ENCODE peak calls at places on chromosomes 12 and 14, in nine cellular contexts. F is bronchial epithelial cell, V is fibroblast of mammary gland, K is lung, Y is PC-9, L is astrocyte of the cerebellum, B is GM12878, N is ovary, A is cardiac muscle cell. R is an unnamed sample.

GRCh38 chr12:5599378-5599777 is 167.5 kb downstream of the NTF3 start:
- DNase-seq in F (no peak), V (no peak), K (no peak), Y (no peak), L (no peak), B (no peak), N (no peak), A (no peak), R (no peak)

GRCh38 chr12:39277416-39277815 is 165.5 kb downstream of the KIF21A start:
- DNase-seq in F (peak), V (peak), K (no peak), Y (no peak), L (no peak), B (no peak), N (no peak), A (peak), R (no peak)

GRCh38 chr12:34249271-34249670 is 227.0 kb downstream of the ALG10 start:
- DNase-seq in F (no peak), V (no peak), K (no peak), Y (no peak), L (no peak), B (no peak), N (no peak), A (no peak), R (no peak)

GRCh38 chr14:103527408-103528157 is 1.4 kb upstream of the TRMT61A start:
- DNase-seq in F (no peak), V (peak), K (no peak), Y (no peak), L (no peak), B (peak), N (no peak), A (no peak), R (no peak)

GRCh38 chr12:28817524-28817923 is 331.6 kb upstream of the FAR2 start:
- DNase-seq in F (no peak), V (no peak), K (no peak), Y (no peak), L (no peak), B (no peak), N (no peak), A (no peak), R (no peak)

GRCh38 chr14:105439710-105440553 is 20.3 kb downstream of the MTA1 start:
- DNase-seq in F (no peak), V (no peak), K (no peak), Y (no peak), L (no peak), B (no peak), N (no peak), A (no peak), R (no peak)

GRCh38 chr14:23000860-23001259 is 9.1 kb downstream of the C14orf93 start:
- DNase-seq in F (no peak), V (no peak), K (no peak), Y (no peak), L (no peak), B (no peak), N (no peak), A (no peak), R (no peak)

GRCh38 chr12:102051431-102051965 is 10.3 kb downstream of the WASHC3 start:
- DNase-seq in F (no peak), V (no peak), K (no peak), Y (no peak), L (no peak), B (no peak), N (no peak), A (no peak), R (no peak)

GRCh38 chr14:99564256-99564902 is 39.6 kb downstream of the CCDC85C start:
- DNase-seq in F (no peak), V (peak), K (no peak), Y (no peak), L (peak), B (no peak), N (peak), A (peak), R (peak)

GRCh38 chr12:105601158-105601557 is 270.7 kb downstream of the C12orf75 start:
- DNase-seq in F (no peak), V (no peak), K (no peak), Y (no peak), L (no peak), B (no peak), N (no peak), A (no peak), R (no peak)

GRCh38 chr12:20194171-20194570 is 174.2 kb upstream of the PDE3A start:
- DNase-seq in F (peak), V (peak), K (no peak), Y (no peak), L (no peak), B (no peak), N (no peak), A (peak), R (peak)

GRCh38 chr14:49945448-49946319 is 52.8 kb downstream of the ARF6 start:
- DNase-seq in F (no peak), V (no peak), K (no peak), Y (no peak), L (no peak), B (no peak), N (no peak), A (no peak), R (no peak)

GRCh38 chr12:121366063-121366459 is 13.8 kb upstream of the ANAPC5 start:
- DNase-seq in F (no peak), V (no peak), K (no peak), Y (no peak), L (no peak), B (no peak), N (no peak), A (no peak), R (no peak)

GRCh38 chr14:63544641-63545234 is 1.6 kb upstream of the PPP2R5E start:
- DNase-seq in F (no peak), V (peak), K (no peak), Y (no peak), L (peak), B (no peak), N (no peak), A (peak), R (peak)

GRCh38 chr12:97465012-97465345 is 2.4 kb downstream of the RMST start:
- DNase-seq in F (no peak), V (no peak), K (no peak), Y (no peak), L (no peak), B (no peak), N (no peak), A (no peak), R (no peak)

GRCh38 chr14:76056128-76056527 is 70.6 kb downstream of the IFT43 start:
- DNase-seq in F (no peak), V (peak), K (no peak), Y (no peak), L (no peak), B (no peak), N (no peak), A (peak), R (peak)

GRCh38 chr14:77319416-77319815 is 1.3 kb downstream of the POMT2 start:
- DNase-seq in F (no peak), V (no peak), K (no peak), Y (no peak), L (no peak), B (no peak), N (no peak), A (no peak), R (no peak)

GRCh38 chr14:95497561-95498011 is 18.9 kb downstream of the SYNE3 start:
- DNase-seq in F (no peak), V (no peak), K (no peak), Y (no peak), L (no peak), B (no peak), N (no peak), A (no peak), R (no peak)

GRCh38 chr12:50351120-50352043 is 45.0 kb downstream of the FAM186A start:
- DNase-seq in F (no peak), V (peak), K (no peak), Y (no peak), L (no peak), B (no peak), N (no peak), A (peak), R (peak)

GRCh38 chr12:16492240-16492639 is 113.7 kb downstream of the LMO3 start:
- DNase-seq in F (no peak), V (no peak), K (no peak), Y (no peak), L (no peak), B (no peak), N (no peak), A (no peak), R (no peak)

GRCh38 chr14:75823334-75823733 is 158.5 kb downstream of the TGFB3 start:
- DNase-seq in F (no peak), V (peak), K (no peak), Y (no peak), L (no peak), B (no peak), N (peak), A (peak), R (peak)

GRCh38 chr12:52202361-52203078 is 10.7 kb upstream of the KRT80 start:
- DNase-seq in F (no peak), V (no peak), K (no peak), Y (no peak), L (no peak), B (no peak), N (no peak), A (peak), R (peak)

GRCh38 chr12:67981236-67982164 is 7.7 kb upstream of the IFNG-AS1 start:
- DNase-seq in F (peak), V (peak), K (no peak), Y (peak), L (peak), B (no peak), N (no peak), A (peak), R (peak)

GRCh38 chr14:22472935-22473854 is 115.8 kb downstream of the DAD1 start:
- DNase-seq in F (peak), V (peak), K (peak), Y (peak), L (peak), B (no peak), N (no peak), A (peak), R (peak)

GRCh38 chr12:119772431-119772830 is 104.5 kb downstream of the PRKAB1 start:
- DNase-seq in F (peak), V (no peak), K (no peak), Y (no peak), L (no peak), B (no peak), N (no peak), A (no peak), R (no peak)
- H3K4me3 ChIP-seq in F (no peak), V (no peak), K (no peak), Y (no peak), L (no peak), B (no peak), N (no peak), A (no peak), R (no peak)

DNA sequence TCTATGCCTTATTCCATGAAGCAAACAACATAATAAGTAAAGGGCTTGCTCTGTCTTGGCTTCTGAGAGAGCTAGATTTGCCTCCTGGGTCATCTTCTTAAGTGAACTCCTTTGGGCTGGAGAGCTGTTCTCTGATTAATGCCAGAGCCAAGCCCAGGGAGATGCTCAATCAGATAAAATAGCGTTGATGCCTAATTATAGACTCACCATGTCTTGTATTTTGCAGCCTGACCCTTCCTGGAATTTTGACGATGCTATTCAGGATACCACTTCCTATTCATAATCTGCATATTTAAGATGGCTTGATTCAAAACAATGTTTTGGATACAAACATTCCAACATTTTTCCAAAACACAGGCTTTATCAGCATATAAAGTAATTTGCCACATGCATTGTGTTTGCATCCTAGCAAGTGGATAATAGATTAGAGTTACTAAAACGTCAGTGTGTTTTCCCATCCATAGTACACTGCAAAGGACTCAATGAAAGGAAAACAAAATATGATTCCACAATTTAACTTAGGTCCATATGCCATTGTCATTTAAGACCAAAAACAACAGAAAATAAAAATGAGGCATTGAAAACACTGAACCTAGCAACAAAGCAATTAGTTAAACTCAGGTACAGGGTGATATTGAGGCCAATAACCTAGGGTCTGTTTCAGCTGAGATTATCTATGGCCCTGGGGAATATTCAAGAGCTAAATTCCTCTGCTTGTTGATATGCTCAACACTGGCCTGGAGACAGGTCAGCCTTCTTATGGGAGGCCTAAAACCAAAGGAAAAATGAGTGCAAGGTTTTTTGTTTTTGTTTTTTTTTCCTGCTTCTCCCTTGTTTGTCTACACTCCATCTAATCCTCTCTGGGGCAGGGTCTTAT is 184.2 kb upstream of the FOXN3 start:
- DNase-seq in F (no peak), V (no peak), K (no peak), Y (no peak), L (no peak), B (no peak), N (no peak), A (peak), R (peak)
- H3K4me3 ChIP-seq in F (no peak), V (no peak), K (no peak), Y (no peak), L (no peak), B (no peak), N (no peak), A (no peak), R (no peak)

GRCh38 chr12:38157274-38157932 is 159.2 kb upstream of the ALG10B start:
- DNase-seq in F (no peak), V (no peak), K (no peak), Y (no peak), L (no peak), B (no peak), N (no peak), A (no peak), R (no peak)
- H3K4me3 ChIP-seq in F (no peak), V (no peak), K (no peak), Y (no peak), L (no peak), B (no peak), N (no peak), A (no peak), R (no peak)

GRCh38 chr12:84079621-84080020 is 833.0 kb downstream of the SLC6A15 start:
- DNase-seq in F (peak), V (no peak), K (no peak), Y (no peak), L (no peak), B (no peak), N (no peak), A (no peak), R (no peak)

DNA sequence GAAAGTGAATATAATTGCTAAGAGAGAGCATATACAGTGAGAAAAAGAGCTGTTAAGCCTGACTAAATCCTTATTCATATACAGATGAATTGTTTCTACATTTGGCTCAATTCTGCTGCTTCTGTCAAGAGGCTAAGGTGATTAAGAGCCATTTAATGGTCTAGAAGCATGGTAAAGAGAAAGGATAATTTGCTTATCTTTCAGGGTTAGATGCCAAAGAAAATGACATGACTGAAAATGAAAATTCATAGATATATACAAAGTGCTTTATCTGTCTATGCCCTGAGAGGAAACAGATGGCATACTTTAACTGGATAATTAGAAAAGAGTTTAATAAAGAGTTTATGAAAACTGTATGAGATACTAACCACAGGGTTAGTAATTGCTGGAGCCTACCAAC is 834.9 kb downstream of the SLC6A15 start:
- DNase-seq in F (no peak), V (no peak), K (no peak), Y (no peak), L (no peak), B (no peak), N (no peak), A (peak), R (no peak)
- H3K4me3 ChIP-seq in F (no peak), V (no peak), K (no peak), Y (no peak), L (no peak), B (no peak), N (no peak), A (no peak), R (no peak)

DNA sequence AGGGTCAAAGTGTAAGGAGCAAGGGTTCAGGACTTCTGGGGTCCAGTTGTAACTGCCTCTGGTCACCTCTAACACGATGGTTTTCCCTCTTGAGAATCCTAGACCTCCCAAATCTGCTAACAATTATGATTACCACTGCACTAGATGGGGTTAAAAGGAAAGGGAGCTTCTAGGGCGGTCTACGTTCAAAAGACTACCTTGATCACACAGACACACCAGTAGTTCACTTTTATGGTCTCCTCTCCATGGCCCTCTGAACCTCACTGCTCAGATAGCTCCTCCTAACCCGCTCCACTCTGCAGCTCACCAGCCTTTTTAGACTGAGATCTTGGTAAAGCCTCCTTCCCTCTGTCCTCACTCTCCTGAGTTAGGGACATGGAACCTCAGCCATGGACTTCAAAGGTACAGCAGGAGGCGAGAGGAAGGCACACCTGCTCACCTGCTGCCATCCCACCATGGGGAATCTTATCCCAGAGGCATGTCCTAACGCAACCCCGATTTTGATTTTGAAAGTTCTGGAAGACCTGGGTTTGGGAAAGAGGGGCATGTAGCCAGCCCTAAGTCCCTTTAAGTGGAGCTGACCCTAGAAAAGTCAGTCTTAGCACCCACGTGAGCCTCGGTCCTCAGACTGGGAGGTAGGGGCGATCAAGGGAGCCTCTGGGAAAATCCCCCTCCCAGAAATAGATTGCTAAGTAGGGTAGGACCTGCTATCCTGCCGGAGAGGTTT is 1.4 kb downstream of the ZNF219 start:
- DNase-seq in F (no peak), V (no peak), K (no peak), Y (no peak), L (no peak), B (no peak), N (no peak), A (no peak), R (no peak)
- H3K4me3 ChIP-seq in F (peak), V (peak), K (peak), Y (no peak), L (peak), B (no peak), N (peak), A (peak), R (peak)

GRCh38 chr12:210277-211141 is 3.4 kb downstream of the SLC6A12 start:
- DNase-seq in F (no peak), V (no peak), K (no peak), Y (no peak), L (no peak), B (no peak), N (no peak), A (no peak), R (no peak)

GRCh38 chr12:211142-211465 is 2.9 kb downstream of the SLC6A12 start:
- DNase-seq in F (no peak), V (no peak), K (no peak), Y (no peak), L (no peak), B (no peak), N (no peak), A (no peak), R (no peak)

GRCh38 chr12:212799-213526 is 994 bp downstream of the SLC6A12 start:
- DNase-seq in F (no peak), V (no peak), K (no peak), Y (no peak), L (no peak), B (no peak), N (peak), A (peak), R (no peak)

GRCh38 chr12:212383-212798 is 1.6 kb downstream of the SLC6A12 start:
- DNase-seq in F (no peak), V (no peak), K (no peak), Y (no peak), L (no peak), B (no peak), N (no peak), A (no peak), R (no peak)

DNA sequence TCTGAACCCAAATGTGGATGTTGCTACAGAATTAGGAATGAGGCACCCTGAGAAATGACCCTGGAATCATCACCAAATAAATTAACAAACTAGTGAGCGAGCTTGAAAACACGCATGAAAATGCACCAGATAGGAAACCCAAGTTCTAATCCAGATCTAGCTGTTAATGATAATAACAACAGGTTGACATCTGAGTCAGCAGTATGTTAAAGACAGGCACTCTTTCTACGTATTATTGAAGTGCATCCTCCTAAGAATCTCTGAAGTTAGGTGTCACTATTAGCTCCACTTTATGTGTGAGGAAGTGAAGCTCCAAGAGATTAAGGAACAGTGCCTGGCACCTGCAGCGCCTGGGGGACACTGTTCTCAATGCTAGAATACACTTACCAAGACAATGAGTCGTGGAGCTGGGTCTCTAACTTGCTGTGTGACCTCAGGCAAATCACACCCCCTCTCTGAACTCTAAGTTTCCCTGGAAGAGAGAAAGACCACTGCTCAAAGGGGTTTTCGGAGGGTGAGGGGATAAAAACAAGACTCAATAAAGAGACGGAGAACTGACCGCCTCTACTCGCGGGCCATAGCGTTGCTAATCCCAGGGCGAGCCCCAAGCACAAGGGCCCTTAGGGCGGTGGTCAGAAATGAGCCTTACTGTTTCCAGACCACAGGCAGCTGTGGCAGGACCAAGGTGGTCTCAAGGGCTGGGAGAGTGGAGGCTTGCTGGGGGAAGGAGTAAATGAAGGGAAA is 2.1 kb downstream of the SLC6A12 start:
- DNase-seq in F (no peak), V (no peak), K (no peak), Y (no peak), L (no peak), B (no peak), N (no peak), A (no peak), R (no peak)
- H3K4me3 ChIP-seq in F (no peak), V (no peak), K (no peak), Y (no peak), L (no peak), B (no peak), N (no peak), A (no peak), R (no peak)